ENCODE peak calls at places on chromosomes 12 and 14, in four cellular contexts. U is activated B cell treated with CpG ODN at 0.5 μM for 24 hours; I is body of pancreas; N is CD8-positive, alpha-beta T cell. V is an unnamed sample.

GRCh38 chr12:19171731-19172130 is 42.2 kb downstream of the PLEKHA5 start:
- DNase-seq in I (no peak), N (no peak), U (no peak), V (no peak)

GRCh38 chr12:130508847-130509246 is 171.2 kb downstream of the PIWIL1 start:
- DNase-seq in U (no peak), I (no peak), N (no peak), V (no peak)

GRCh38 chr12:5200276-5201087 is 156.8 kb downstream of the KCNA5 start:
- DNase-seq in N (no peak), I (peak), U (no peak), V (no peak)

GRCh38 chr14:54169254-54169924 is 212.8 kb upstream of the BMP4 start:
- DNase-seq in U (no peak), N (no peak), I (no peak), V (no peak)

GRCh38 chr14:95536036-95536577 is 1.3 kb downstream of the GLRX5 start:
- DNase-seq in N (no peak), I (no peak), U (no peak), V (no peak)

GRCh38 chr12:26723379-26724308 is 109.3 kb downstream of the ITPR2 start:
- DNase-seq in I (no peak), U (no peak), N (no peak), V (no peak)

GRCh38 chr12:25959069-25959961 is 833 bp downstream of the RASSF8 start:
- DNase-seq in U (no peak), N (no peak), I (peak), V (no peak)

GRCh38 chr12:47121146-47121545 is 41.4 kb upstream of the AMIGO2 start:
- DNase-seq in I (no peak), U (no peak), N (no peak), V (no peak)

GRCh38 chr12:45324391-45324790 is 108.5 kb downstream of the ANO6 start:
- DNase-seq in I (no peak), N (no peak), U (no peak), V (no peak)

GRCh38 chr12:128698573-128698972 is 125.2 kb downstream of the SLC15A4 start:
- DNase-seq in I (no peak), U (no peak), N (no peak), V (no peak)

GRCh38 chr14:102579696-102580551 is 12.5 kb upstream of the RCOR1 start:
- DNase-seq in N (no peak), U (no peak), I (no peak), V (no peak)

GRCh38 chr14:64045091-64045490 is 192.3 kb downstream of the SYNE2 start:
- DNase-seq in N (no peak), U (no peak), I (no peak), V (no peak)

GRCh38 chr14:51304428-51304827 is 64.4 kb downstream of the TMX1 start:
- DNase-seq in N (no peak), I (no peak), U (no peak), V (no peak)

GRCh38 chr14:24710403-24711063 is 76.5 kb upstream of the GZMB start:
- DNase-seq in U (no peak), N (peak), I (peak), V (peak)

GRCh38 chr12:41437578-41437977 is 249.5 kb downstream of the PDZRN4 start:
- DNase-seq in I (no peak), N (no peak), U (no peak), V (no peak)

GRCh38 chr12:115758886-115759620 is 518.4 kb downstream of the MED13L start:
- DNase-seq in N (no peak), U (no peak), I (no peak), V (no peak)

GRCh38 chr12:5511644-5512584 is 80.0 kb downstream of the NTF3 start:
- DNase-seq in I (no peak), U (no peak), N (no peak), V (no peak)

GRCh38 chr12:50105913-50106450 is 2.2 kb downstream of the GPD1 start:
- DNase-seq in I (no peak), N (no peak), U (no peak), V (no peak)

GRCh38 chr12:127640181-127640886 is 626.6 kb upstream of the TMEM132C start:
- DNase-seq in U (no peak), I (no peak), N (no peak), V (no peak)

GRCh38 chr12:49794811-49795653 is 33.2 kb downstream of the NCKAP5L start:
- DNase-seq in I (no peak), N (no peak), U (no peak), V (no peak)

GRCh38 chr12:116293687-116294463 is 16.4 kb upstream of the MED13L start:
- DNase-seq in I (no peak), N (no peak), U (no peak), V (no peak)

GRCh38 chr14:89013098-89013504 is 188.7 kb downstream of the TTC8 start:
- DNase-seq in I (peak), U (no peak), N (no peak), V (no peak)

GRCh38 chr12:52876371-52876770 is 27.6 kb upstream of the KRT78 start:
- DNase-seq in U (no peak), N (no peak), I (no peak), V (no peak)

GRCh38 chr14:76537912-76538647 is 162.1 kb downstream of the ESRRB start:
- DNase-seq in U (no peak), N (no peak), I (no peak), V (no peak)

GRCh38 chr12:117526756-117527479 is 165.5 kb upstream of the NOS1 start:
- DNase-seq in N (no peak), I (no peak), U (no peak), V (no peak)

GRCh38 chr12:93020225-93020997 is 91.3 kb upstream of the EEA1 start:
- DNase-seq in N (no peak), U (no peak), I (peak), V (no peak)

GRCh38 chr12:119642986-119643385 is 24.9 kb upstream of the PRKAB1 start:
- DNase-seq in I (no peak), U (no peak), N (no peak), V (no peak)

V was measured in central memory CD4-positive, alpha-beta T cell.